ENCODE peak calls at places on chromosomes 4 and X, in seven cellular contexts. J, S, R, E, V, C and B are unnamed samples.
A peak's percentile ranks its signal among the peaks of the same experiment; 100 is the strongest.

GRCh38 chr4:75101906-75102888 is 169.3 kb downstream of the PARM1 start:
- DNase-seq in J (no peak), S (no peak), R (no peak), E (no peak), V (no peak), C (no peak), B (no peak)

GRCh38 chr4:10460313-10461047 is 3.3 kb upstream of the ZNF518B start:
- DNase-seq in J (no peak), S (no peak), R (no peak), E (no peak), V (no peak), C (no peak), B (no peak)

GRCh38 chr4:37567781-37568180 is 118.4 kb downstream of the RELL1 start:
- DNase-seq in J (no peak), S (no peak), R (no peak), E (no peak), V (no peak), C (no peak), B (no peak)

GRCh38 chr4:45063166-45063565 is 336.8 kb upstream of the GNPDA2 start:
- DNase-seq in J (no peak), S (no peak), R (no peak), E (no peak), V (no peak), C (peak; percentile 91), B (no peak)

GRCh38 chr4:6385288-6385687 is 87.1 kb downstream of the PPP2R2C start:
- DNase-seq in J (no peak), S (no peak), R (no peak), E (no peak), V (no peak), C (no peak), B (no peak)

GRCh38 chrX:110852180-110852579 is 56.6 kb upstream of the CHRDL1 start:
- DNase-seq in J (no peak), S (no peak), R (no peak), E (peak; percentile 27), V (no peak), C (no peak), B (peak; percentile 25)

GRCh38 chr4:119629142-119629471 is 503 bp upstream of the PDE5A start:
- DNase-seq in J (no peak), S (no peak), R (no peak), E (no peak), V (no peak), C (no peak), B (no peak)

GRCh38 chr4:168634276-168634802 is 137.5 kb downstream of the PALLD start:
- DNase-seq in J (no peak), S (peak; percentile 95), R (no peak), E (peak; percentile 94), V (no peak), C (no peak), B (no peak)

GRCh38 chrX:135194684-135195083 is 23.5 kb upstream of the CT55 start:
- DNase-seq in J (no peak), S (no peak), R (no peak), E (no peak), V (no peak), C (no peak), B (no peak)